ENCODE peak calls at places on chromosomes 16 and 17, in eight cellular contexts. Z is body of pancreas, Q is pancreas, N is IMR-90, J is adrenal gland, K is A673, W is lower leg skin, B is fibroblast of lung. R is an unnamed sample.

GRCh38 chr17:69460963-69461922 is 46.7 kb downstream of the MAP2K6 start:
- DNase-seq in Z (no peak), N (no peak), J (no peak), W (no peak), Q (no peak), B (no peak), K (no peak), R (no peak)

GRCh38 chr16:48277158-48277557 is 29.8 kb upstream of the ABCC11 start:
- DNase-seq in W (no peak), B (no peak), J (peak), Z (peak), K (no peak), N (no peak), Q (peak), R (no peak)

GRCh38 chr17:17818088-17818526 is 18.7 kb downstream of the SREBF1 start:
- DNase-seq in Q (no peak), J (peak), W (no peak), N (peak), Z (peak), B (peak), K (no peak), R (peak)

GRCh38 chr16:49049644-49050043 is 232.0 kb downstream of the CBLN1 start:
- DNase-seq in B (no peak), J (no peak), Z (no peak), Q (no peak), W (no peak), K (no peak), N (no peak), R (no peak)

GRCh38 chr17:16374129-16374528 is 6.8 kb upstream of the UBB start:
- DNase-seq in N (peak), Z (no peak), B (peak), J (no peak), Q (no peak), W (no peak), K (no peak), R (peak)

GRCh38 chr17:79913451-79913850 is 74.2 kb upstream of the CBX4 start:
- DNase-seq in J (no peak), Z (no peak), Q (no peak), N (no peak), K (no peak), W (no peak), B (no peak), R (no peak)

GRCh38 chr16:81214745-81215166 is 23.7 kb upstream of the BCO1 start:
- DNase-seq in B (peak), N (peak), W (no peak), Q (no peak), K (no peak), J (no peak), Z (no peak), R (no peak)

GRCh38 chr16:85417156-85417860 is 195.8 kb upstream of the GSE1 start:
- DNase-seq in B (no peak), N (no peak), Q (no peak), K (no peak), J (no peak), Z (peak), W (peak), R (no peak)

GRCh38 chr16:1539720-1540555 is 6.5 kb downstream of the TMEM204 start:
- DNase-seq in K (no peak), J (no peak), Q (no peak), N (no peak), Z (no peak), B (no peak), W (no peak), R (no peak)

GRCh38 chr17:17780941-17781590 is 55.7 kb downstream of the SREBF1 start:
- DNase-seq in W (no peak), B (peak), N (peak), Z (no peak), J (peak), K (peak), Q (no peak), R (peak)

GRCh38 chr17:44901323-44901965 is 2.2 kb upstream of the EFTUD2 start:
- DNase-seq in Q (no peak), K (no peak), N (peak), W (peak), B (peak), Z (no peak), J (no peak), R (peak)

GRCh38 chr16:58464916-58465731 is 34.8 kb upstream of the NDRG4 start:
- DNase-seq in Q (no peak), B (no peak), N (no peak), Z (no peak), J (peak), K (no peak), W (no peak), R (no peak)

GRCh38 chr16:79073560-79073959 is 527.0 kb downstream of the MAF start:
- DNase-seq in Z (no peak), W (no peak), N (no peak), B (no peak), Q (no peak), J (no peak), K (no peak), R (no peak)

GRCh38 chr16:17354121-17354750 is 116.5 kb downstream of the XYLT1 start:
- DNase-seq in K (no peak), W (peak), Z (no peak), N (no peak), J (no peak), Q (no peak), B (no peak), R (no peak)

GRCh38 chr17:3596804-3597464 is 12.3 kb downstream of the TRPV1 start:
- DNase-seq in K (no peak), B (no peak), Z (no peak), Q (no peak), J (no peak), W (no peak), N (no peak), R (no peak)

GRCh38 chr17:27485125-27485524 is 28.9 kb downstream of the KSR1 start:
- DNase-seq in B (no peak), K (no peak), W (no peak), J (no peak), Q (no peak), Z (no peak), N (no peak), R (no peak)

GRCh38 chr16:53821957-53822625 is 118.1 kb downstream of the FTO start:
- DNase-seq in N (peak), B (peak), K (no peak), Q (no peak), J (no peak), Z (no peak), W (no peak), R (peak)

GRCh38 chr17:29524692-29525091 is 42.1 kb downstream of the ABHD15 start:
- DNase-seq in W (no peak), N (no peak), J (no peak), Z (no peak), B (no peak), K (no peak), Q (no peak), R (no peak)

GRCh38 chr17:46001390-46002310 is 2.6 kb downstream of the STH start:
- DNase-seq in Z (no peak), K (no peak), Q (no peak), N (no peak), W (no peak), B (no peak), J (no peak), R (no peak)

GRCh38 chr17:9018731-9019130 is 2.6 kb upstream of the NTN1 start:
- DNase-seq in Z (no peak), W (peak), B (no peak), J (no peak), Q (no peak), N (no peak), K (no peak), R (no peak)

GRCh38 chr17:2041561-2042354 is at the start of gene OVCA2:
- DNase-seq in J (peak), K (peak), B (peak), W (peak), Q (peak), Z (peak), N (peak), R (peak)

GRCh38 chr16:66326995-66327513 is 39.4 kb upstream of the CDH5 start:
- DNase-seq in N (no peak), J (no peak), K (no peak), Q (peak), W (no peak), Z (peak), B (peak), R (no peak)

GRCh38 chr16:3643095-3643730 is 11.3 kb upstream of the DNASE1 start:
- DNase-seq in K (no peak), Z (no peak), Q (no peak), W (peak), B (no peak), N (no peak), J (peak), R (no peak)

GRCh38 chr17:70879389-70879788 is 710.1 kb downstream of the KCNJ2 start:
- DNase-seq in Q (no peak), J (no peak), B (peak), Z (no peak), N (peak), K (no peak), W (no peak), R (no peak)

GRCh38 chr16:25751230-25751629 is 59.5 kb downstream of the HS3ST4 start:
- DNase-seq in K (peak), B (no peak), W (no peak), J (no peak), N (no peak), Z (no peak), Q (no peak), R (no peak)

GRCh38 chr17:15934866-15935265 is 10.1 kb upstream of the ADORA2B start:
- DNase-seq in K (no peak), B (no peak), W (no peak), J (no peak), N (no peak), Q (no peak), Z (no peak), R (no peak)

GRCh38 chr17:40566027-40566426 is 755 bp upstream of the CCR7 start:
- DNase-seq in Q (no peak), B (no peak), W (no peak), J (no peak), N (no peak), Z (no peak), K (no peak), R (no peak)

GRCh38 chr16:19415918-19416317 is 1.8 kb upstream of the TMC5 start:
- DNase-seq in J (no peak), N (no peak), W (no peak), Q (no peak), Z (no peak), B (no peak), K (no peak), R (no peak)

GRCh38 chr16:57619606-57620315 is 8.7 kb upstream of the ADGRG1 start:
- DNase-seq in W (peak), B (no peak), Z (peak), K (no peak), J (no peak), N (no peak), Q (peak), R (no peak)

GRCh38 chr16:15052747-15053476 is 3.0 kb downstream of the NTAN1 start:
- DNase-seq in Q (no peak), K (no peak), W (peak), N (no peak), J (no peak), Z (no peak), B (no peak), R (peak)

GRCh38 chr16:62036101-62036806 is at the start of gene CDH8:
- DNase-seq in K (peak), Z (no peak), W (peak), N (no peak), B (no peak), J (no peak), Q (no peak), R (no peak)

GRCh38 chr17:68603027-68603426 is 1.9 kb upstream of the FAM20A start:
- DNase-seq in J (peak), Z (no peak), N (no peak), W (peak), B (no peak), Q (no peak), K (no peak), R (no peak)

GRCh38 chr17:14737984-14738651 is 437.2 kb downstream of the HS3ST3B1 start:
- DNase-seq in J (peak), W (peak), Q (peak), Z (peak), K (no peak), N (peak), B (peak), R (peak)

GRCh38 chr16:11564046-11564926 is 22.4 kb downstream of the LITAF start:
- DNase-seq in J (no peak), Q (no peak), K (no peak), W (no peak), N (no peak), B (no peak), Z (no peak), R (no peak)

GRCh38 chr16:21937387-21937829 is 15.8 kb upstream of the UQCRC2 start:
- DNase-seq in Q (no peak), B (no peak), K (no peak), Z (no peak), J (no peak), N (no peak), W (no peak), R (no peak)

GRCh38 chr16:10981697-10982216 is 37.4 kb downstream of the CLEC16A start:
- DNase-seq in Z (no peak), W (no peak), N (no peak), Q (no peak), B (peak), K (peak), J (no peak), R (no peak)

GRCh38 chr17:80035687-80035936 is at the start of gene TBC1D16:
- DNase-seq in K (no peak), N (no peak), J (no peak), Q (no peak), Z (no peak), B (no peak), W (no peak), R (no peak)

GRCh38 chr17:74454197-74455024 is 12.0 kb upstream of the CD300A start:
- DNase-seq in J (peak), B (peak), Z (peak), N (peak), W (peak), K (peak), Q (no peak), R (peak)

DNA sequence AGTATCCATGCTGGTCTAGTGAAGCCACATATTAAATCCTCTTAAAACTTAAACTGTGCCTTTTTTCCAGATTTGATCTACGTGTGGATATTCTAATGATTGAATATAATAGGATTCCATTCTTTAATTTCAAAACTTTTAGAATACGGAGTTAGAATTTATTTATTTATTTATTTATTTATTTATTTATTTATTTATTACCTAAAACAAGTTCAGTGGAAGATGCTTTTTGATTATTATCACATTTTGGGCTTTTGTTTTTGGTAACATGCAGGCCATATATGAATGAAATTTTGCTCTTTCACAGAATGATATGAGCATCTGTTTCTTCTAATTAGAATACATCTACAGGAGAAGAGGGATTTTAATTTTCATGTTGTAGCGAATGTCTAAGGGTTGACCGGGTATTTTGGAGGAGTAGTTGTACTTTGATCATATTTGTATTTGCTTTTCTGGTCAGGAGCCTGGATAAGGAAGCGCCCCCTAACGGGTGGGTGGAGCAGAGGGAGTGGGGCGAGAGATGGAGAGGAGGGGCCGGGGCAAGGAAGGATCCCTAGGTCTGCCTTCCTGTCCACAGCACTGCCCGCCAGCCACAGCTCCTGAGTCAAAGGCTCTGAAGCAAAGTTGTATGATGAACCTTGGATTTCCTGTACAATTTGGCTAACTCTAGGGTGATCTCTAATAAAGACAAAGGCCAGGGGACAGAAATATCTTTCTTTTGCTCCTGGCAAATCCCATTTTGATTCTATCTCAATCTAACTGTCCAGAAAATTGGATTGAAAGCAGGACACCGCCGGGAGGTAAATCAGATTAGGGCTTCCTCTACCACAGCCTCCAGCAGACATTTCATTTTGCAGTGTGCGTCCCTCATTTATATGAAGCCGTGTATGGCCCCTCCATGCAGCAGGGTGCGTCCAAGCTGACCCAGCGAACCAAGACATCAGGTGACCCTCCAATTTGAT is 149.1 kb downstream of the PRKCA start:
- DNase-seq in N (no peak), Z (peak), J (no peak), W (peak), B (no peak), Q (peak), K (no peak), R (no peak)
- TF ChIP-seq CTCF in N (peak), Z (peak), J (no peak), W (no peak), B (no peak), Q (no peak), K (peak), R (no peak)

DNA sequence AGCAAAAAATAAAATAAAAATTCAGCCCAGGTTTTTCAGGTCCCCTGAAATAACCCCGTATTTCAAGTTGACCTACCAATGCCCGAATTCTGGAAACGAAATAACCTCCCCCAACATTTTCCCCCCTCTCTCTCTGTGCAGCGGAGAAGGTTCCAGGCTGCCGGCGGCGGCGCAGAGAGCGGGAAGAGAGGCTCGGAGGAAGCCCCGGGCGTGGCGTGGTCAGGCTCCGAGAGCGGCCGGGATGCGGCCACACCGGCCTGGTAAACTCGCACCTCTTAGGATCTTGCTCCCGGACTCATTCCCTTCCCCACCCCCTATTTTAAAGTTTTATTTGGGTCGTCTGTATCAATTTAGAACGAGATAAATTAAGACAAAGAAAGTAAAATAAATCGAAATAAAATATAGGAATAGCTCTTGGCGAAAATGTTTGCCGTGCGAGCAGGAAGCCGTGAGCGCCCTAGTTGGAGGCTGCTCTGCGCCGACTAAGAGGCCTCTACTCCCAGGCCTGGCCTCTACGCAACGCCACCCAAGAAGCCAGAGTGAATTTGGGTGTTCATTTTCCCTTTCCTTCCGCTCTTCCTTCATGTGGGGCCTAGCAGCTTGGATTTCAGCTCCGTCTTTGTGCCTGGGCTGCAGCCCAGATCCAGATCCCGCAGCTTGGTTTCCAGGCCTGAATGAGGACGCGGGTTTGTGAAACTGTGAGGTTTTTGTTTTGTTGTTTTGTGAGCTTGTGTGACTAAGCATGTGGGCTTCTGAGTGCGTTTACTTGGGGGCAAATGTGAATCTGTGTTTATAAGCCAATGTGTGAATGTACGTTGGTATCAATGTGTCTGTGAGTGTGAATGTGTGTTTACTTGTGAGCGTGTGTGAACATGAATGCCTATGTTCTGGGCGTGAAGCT is 1.5 kb upstream of the HOXB6 start:
- DNase-seq in K (no peak), J (no peak), B (no peak), Z (no peak), Q (no peak), W (no peak), N (no peak), R (no peak)
- H3K4me3 ChIP-seq in K (no peak), J (no peak), B (no peak), Z (no peak), Q (no peak), W (no peak), N (no peak), R (no peak)

GRCh38 chr17:78214016-78214705 is at the start of gene BIRC5:
- DNase-seq in B (peak), W (peak), K (peak), N (peak), Q (peak), Z (peak), J (peak), R (peak)

GRCh38 chr17:78211032-78211431 is 3.0 kb upstream of the BIRC5 start:
- DNase-seq in N (no peak), W (no peak), Q (no peak), K (no peak), Z (no peak), B (no peak), J (no peak), R (no peak)

GRCh38 chr17:78206298-78206697 is 7.8 kb upstream of the BIRC5 start:
- DNase-seq in W (no peak), N (no peak), J (no peak), B (no peak), K (no peak), Q (no peak), Z (no peak), R (no peak)

GRCh38 chr17:78208486-78208885 is 5.6 kb upstream of the BIRC5 start:
- DNase-seq in Q (no peak), Z (no peak), J (no peak), B (no peak), W (no peak), K (no peak), N (no peak), R (no peak)

DNA sequence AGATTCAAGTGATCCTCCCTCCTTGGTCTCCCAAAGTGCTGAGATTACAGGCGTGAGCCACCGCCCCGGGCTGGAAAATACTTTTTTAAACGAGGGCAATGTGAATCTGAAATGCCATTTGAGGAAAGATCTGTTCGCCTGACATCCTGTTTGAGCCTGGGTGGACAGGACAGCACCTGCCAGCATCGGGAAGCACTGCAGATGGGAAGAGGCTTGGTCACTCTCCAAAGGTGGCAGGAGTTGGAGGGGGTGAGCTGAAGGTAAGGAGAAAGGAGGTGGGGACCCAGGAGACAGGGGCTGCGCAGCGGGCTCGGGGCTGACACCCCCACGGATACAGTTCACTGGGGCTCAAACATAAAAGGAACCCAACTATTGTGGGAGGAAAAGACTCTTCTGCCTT is 3.9 kb upstream of the BIRC5 start:
- DNase-seq in Q (no peak), K (no peak), Z (no peak), J (no peak), B (no peak), W (no peak), N (no peak), R (no peak)
- TF ChIP-seq CTCF in Q (no peak), K (no peak), Z (no peak), J (no peak), B (no peak), W (no peak), N (no peak), R (no peak)

GRCh38 chr17:77540975-77541374 is 400.2 kb downstream of the SEC14L1 start:
- DNase-seq in B (no peak), W (no peak), K (no peak), J (no peak), N (no peak), Z (no peak), Q (no peak), R (no peak)

GRCh38 chr17:77535435-77535834 is 394.7 kb downstream of the SEC14L1 start:
- DNase-seq in J (no peak), B (no peak), K (peak), Z (no peak), N (no peak), Q (peak), W (no peak), R (no peak)

GRCh38 chr17:77535892-77536291 is 395.1 kb downstream of the SEC14L1 start:
- DNase-seq in B (no peak), K (peak), Z (no peak), W (no peak), Q (no peak), N (no peak), J (no peak), R (no peak)

GRCh38 chr17:77540531-77540930 is 399.8 kb downstream of the SEC14L1 start:
- DNase-seq in J (no peak), W (no peak), Q (no peak), B (no peak), Z (no peak), N (no peak), K (no peak), R (no peak)

GRCh38 chr17:77537566-77537965 is 396.8 kb downstream of the SEC14L1 start:
- DNase-seq in J (no peak), B (no peak), W (no peak), N (no peak), Z (no peak), Q (no peak), K (no peak), R (no peak)
- H3K4me3 ChIP-seq in J (no peak), B (no peak), W (no peak), N (no peak), Z (no peak), Q (no peak), K (no peak), R (no peak)